ENCODE peak calls at places on chromosomes 7 and 10, in six cellular contexts. N, I, O, Y, E and P are unnamed samples.

GRCh38 chr7:2158331-2159175 is 74.2 kb downstream of the MAD1L1 start:
- DNase-seq in N (no peak), I (no peak), O (no peak), Y (no peak), E (no peak), P (no peak)

GRCh38 chr7:25575634-25576033 is 347.3 kb upstream of the NPVF start:
- DNase-seq in N (no peak), I (no peak), O (no peak), Y (no peak), E (no peak), P (no peak)

GRCh38 chr7:376306-376969 is 86.5 kb downstream of the FOXL3 start:
- DNase-seq in N (no peak), I (no peak), O (no peak), Y (no peak), E (no peak), P (no peak)

GRCh38 chr7:80136276-80137045 is 1.8 kb downstream of the GNAI1 start:
- DNase-seq in N (peak; percentile 38), I (no peak), O (no peak), Y (no peak), E (no peak), P (no peak)

GRCh38 chr7:9488555-9488954 is 1055.1 kb downstream of the NXPH1 start:
- DNase-seq in N (peak; percentile 65), I (no peak), O (no peak), Y (no peak), E (no peak), P (peak; percentile 54)

GRCh38 chr10:43195557-43195956 is 57.3 kb downstream of the CSGALNACT2 start:
- DNase-seq in N (no peak), I (peak; percentile 2), O (no peak), Y (no peak), E (no peak), P (no peak)

GRCh38 chr10:120423350-120424197 is 33.5 kb upstream of the PLPP4 start:
- DNase-seq in N (peak; percentile 86), I (peak; percentile 57), O (peak; percentile 54), Y (peak; percentile 29), E (no peak), P (peak; percentile 51)

GRCh38 chr7:134636008-134636449 is 10.6 kb upstream of the BPGM start:
- DNase-seq in N (peak; percentile 65), I (no peak), O (no peak), Y (no peak), E (peak; percentile 73), P (no peak)

GRCh38 chr10:34698979-34699378 is 116.1 kb downstream of the PARD3 start:
- DNase-seq in N (peak; percentile 76), I (no peak), O (peak; percentile 63), Y (no peak), E (no peak), P (no peak)

GRCh38 chr10:70169011-70169410 is 1.3 kb downstream of the SAR1A start:
- DNase-seq in N (no peak), I (no peak), O (no peak), Y (no peak), E (no peak), P (no peak)

GRCh38 chr7:19916011-19916410 is 142.6 kb upstream of the TMEM196 start:
- DNase-seq in N (peak; percentile 64), I (no peak), O (no peak), Y (no peak), E (no peak), P (no peak)

GRCh38 chr10:96358851-96359540 is at the start of gene OPALIN:
- DNase-seq in N (no peak), I (no peak), O (no peak), Y (no peak), E (no peak), P (no peak)

GRCh38 chr7:30503273-30504212 is 1.1 kb downstream of the GGCT start:
- DNase-seq in N (no peak), I (no peak), O (no peak), Y (no peak), E (no peak), P (peak; percentile 47)

GRCh38 chr7:30501264-30501663 is 3.4 kb downstream of the GGCT start:
- DNase-seq in N (no peak), I (no peak), O (no peak), Y (no peak), E (no peak), P (no peak)

GRCh38 chr7:30502470-30503251 is 2.0 kb downstream of the GGCT start:
- DNase-seq in N (no peak), I (no peak), O (no peak), Y (no peak), E (no peak), P (peak; percentile 70)

GRCh38 chr7:30505174-30505697 is 607 bp upstream of the GGCT start:
- DNase-seq in N (no peak), I (no peak), O (no peak), Y (no peak), E (no peak), P (no peak)

DNA sequence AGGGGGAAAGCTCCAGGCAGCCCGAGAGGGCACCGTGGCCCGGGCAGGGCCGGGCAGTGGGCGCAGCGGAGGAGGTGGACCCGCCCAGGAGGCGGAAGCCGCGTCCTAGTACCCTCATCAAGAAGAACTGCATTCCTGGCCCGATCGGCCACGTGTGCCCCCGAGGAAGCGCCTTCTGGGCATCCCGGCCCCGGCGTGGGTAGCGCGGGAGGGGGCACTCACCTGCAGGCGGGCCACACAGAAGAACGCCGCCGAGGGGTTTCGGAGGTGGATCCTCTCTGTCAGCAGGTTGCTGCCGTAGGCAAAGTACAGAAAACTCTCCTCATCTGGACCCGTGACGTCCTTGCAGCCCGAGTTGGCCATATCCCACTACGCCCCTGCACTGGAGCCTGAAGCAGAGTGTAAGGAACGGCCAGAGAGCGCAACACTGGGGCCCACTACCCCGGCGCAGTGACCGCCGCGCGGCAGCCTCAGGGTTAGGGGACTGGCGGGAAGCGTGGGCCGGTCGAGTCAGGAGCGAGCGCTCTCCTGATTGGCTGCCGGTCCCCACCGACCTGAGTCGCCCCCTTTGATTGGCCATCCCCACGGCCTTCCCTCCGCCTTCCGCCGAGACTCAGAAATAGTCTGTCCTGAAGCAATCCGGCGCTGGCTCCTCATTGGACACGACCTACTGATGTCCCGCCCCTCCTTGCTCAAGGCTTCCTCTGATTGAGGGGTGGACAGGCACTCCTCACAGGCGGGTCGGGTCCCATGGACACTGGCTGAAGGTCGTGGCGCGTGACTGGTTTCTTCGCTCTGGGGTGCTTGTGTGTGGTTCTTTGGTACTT is at the start of gene GGCT:
- DNase-seq in N (peak; percentile 99), I (peak; percentile 100), O (peak; percentile 96), Y (peak; percentile 97), E (peak; percentile 95), P (peak; percentile 100)
- TF ChIP-seq POLR2A in N (peak; percentile 93), I (peak; percentile 94), O (peak; percentile 82), Y (peak; percentile 97), E (peak; percentile 91), P (peak; percentile 97)

GRCh38 chr7:99639267-99639666 is 22.5 kb downstream of the ZSCAN25 start:
- DNase-seq in N (no peak), I (no peak), O (no peak), Y (no peak), E (no peak), P (no peak)
- TF ChIP-seq MYC in N (no peak), I (no peak), O (no peak), Y (no peak), E (no peak), P (no peak)

DNA sequence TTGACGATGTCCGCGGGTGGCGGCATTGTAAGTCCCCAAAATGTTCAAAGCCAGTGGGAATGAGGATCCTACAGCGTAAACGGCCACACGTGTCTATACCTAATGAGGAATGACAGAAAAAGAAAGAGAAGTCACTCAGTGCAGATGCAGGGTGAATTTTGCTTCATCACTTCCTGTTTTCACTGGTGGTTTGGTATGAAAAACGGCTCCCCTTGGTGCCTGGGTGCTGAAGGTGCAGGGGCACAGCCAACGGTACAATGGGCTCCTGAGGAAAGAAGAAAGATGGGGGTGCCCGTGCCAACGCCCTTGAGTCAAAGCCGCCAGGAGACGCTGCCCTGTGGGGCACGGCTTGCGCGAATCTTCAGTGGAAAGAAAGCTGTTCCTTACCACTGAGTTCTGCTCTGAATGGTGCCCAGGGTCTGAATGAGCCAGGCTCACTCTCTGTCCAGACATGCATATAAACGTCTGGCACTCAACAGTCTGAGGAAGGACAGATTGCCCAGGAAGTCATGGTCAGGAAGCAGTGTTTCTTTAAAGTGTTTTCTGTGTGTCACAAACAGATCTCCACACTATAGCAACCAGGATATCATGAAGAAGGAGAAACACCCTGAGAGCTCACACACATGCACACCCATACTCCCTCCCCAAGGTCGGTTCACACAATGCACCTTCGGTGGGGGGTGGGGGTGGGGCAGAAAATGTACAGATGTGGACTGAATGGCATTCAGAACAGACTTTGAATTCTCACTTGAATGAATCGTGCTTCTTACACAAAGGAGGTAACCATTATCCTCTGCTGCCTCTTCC is 105.8 kb downstream of the ELMO1 start:
- DNase-seq in N (peak; percentile 37), I (no peak), O (no peak), Y (no peak), E (peak; percentile 69), P (peak; percentile 96)
- TF ChIP-seq POLR2A in N (no peak), I (no peak), O (no peak), Y (no peak), E (peak; percentile 58), P (peak; percentile 65)

DNA sequence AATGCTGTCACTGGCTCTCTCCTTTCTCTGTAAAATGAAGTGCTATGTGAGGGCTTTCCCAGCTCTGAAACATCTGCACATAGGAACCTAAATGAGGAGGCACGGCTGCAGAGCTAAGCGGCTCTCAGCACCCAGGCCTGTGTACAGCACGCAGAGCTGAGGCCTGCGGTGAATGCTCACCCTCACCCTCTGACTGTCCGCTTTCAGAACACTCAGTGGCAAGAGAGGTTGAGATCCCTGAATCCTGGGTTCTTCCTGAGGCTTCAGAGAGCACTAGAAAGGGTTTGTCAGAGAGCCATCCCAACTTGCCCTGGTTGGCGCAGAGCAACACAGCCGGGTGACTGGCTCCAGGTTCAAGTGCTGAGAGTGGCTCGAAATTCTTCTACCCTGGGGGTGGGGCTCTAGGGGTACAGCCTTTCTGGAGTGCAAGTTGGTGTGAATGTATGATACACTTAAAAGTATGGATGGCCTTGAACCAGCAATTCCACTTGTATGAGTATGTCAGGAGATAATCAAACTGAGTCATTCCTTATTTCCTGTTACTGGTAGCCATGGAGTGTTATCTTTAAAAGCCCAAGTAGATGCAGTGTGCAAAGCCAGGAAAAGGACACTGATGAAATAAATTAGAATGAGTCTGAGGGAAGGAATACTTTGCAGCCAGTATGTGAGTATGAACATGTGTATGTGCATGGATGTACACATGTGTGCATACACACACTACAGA is 1.7 kb upstream of the CCDC201 start:
- DNase-seq in N (peak; percentile 82), I (no peak), O (no peak), Y (peak; percentile 58), E (no peak), P (no peak)
- TF ChIP-seq MYC in N (no peak), I (no peak), O (no peak), Y (no peak), E (no peak), P (no peak)

GRCh38 chr7:97971990-97972943 is 17.7 kb downstream of the OCM2 start:
- DNase-seq in N (peak; percentile 44), I (peak; percentile 94), O (peak; percentile 90), Y (peak; percentile 71), E (peak; percentile 33), P (peak; percentile 94)
- TF ChIP-seq POLR2A in N (peak; percentile 46), I (peak; percentile 86), O (peak; percentile 59), Y (peak; percentile 76), E (peak; percentile 86), P (peak; percentile 75)